ENCODE peak calls at places on chromosomes 12 and 14, in seven cellular contexts. One of them, this sample, is unnamed.

GRCh38 chr12:104182144-104182543 is 33.4 kb upstream of the TXNRD1 start:
- DNase-seq in GM23338: no peak
- DNase-seq in cardiac muscle cell: peak
- DNase-seq in retinal pigment epithelial cell: no peak
- DNase-seq in pancreas: peak
- DNase-seq in iPS DF 6.9: no peak
- DNase-seq in SK-N-MC: no peak
- DNase-seq in this sample: peak

GRCh38 chr12:132115500-132115899 is 28.6 kb downstream of the DDX51 start:
- DNase-seq in GM23338: no peak
- DNase-seq in cardiac muscle cell: no peak
- DNase-seq in retinal pigment epithelial cell: no peak
- DNase-seq in pancreas: no peak
- DNase-seq in iPS DF 6.9: no peak
- DNase-seq in SK-N-MC: no peak
- DNase-seq in this sample: no peak

GRCh38 chr12:94849411-94849976 is 154.0 kb downstream of the NDUFA12 start:
- DNase-seq in GM23338: peak
- DNase-seq in cardiac muscle cell: no peak
- DNase-seq in retinal pigment epithelial cell: no peak
- DNase-seq in pancreas: no peak
- DNase-seq in iPS DF 6.9: no peak
- DNase-seq in SK-N-MC: no peak
- DNase-seq in this sample: no peak

GRCh38 chr14:104360522-104360921 is 219.0 kb upstream of the C14orf180 start:
- DNase-seq in GM23338: no peak
- DNase-seq in cardiac muscle cell: no peak
- DNase-seq in retinal pigment epithelial cell: no peak
- DNase-seq in pancreas: no peak
- DNase-seq in iPS DF 6.9: no peak
- DNase-seq in SK-N-MC: no peak
- DNase-seq in this sample: peak

GRCh38 chr14:54444701-54445100 is 3.5 kb upstream of the CNIH1 start:
- DNase-seq in GM23338: no peak
- DNase-seq in cardiac muscle cell: peak
- DNase-seq in retinal pigment epithelial cell: no peak
- DNase-seq in pancreas: no peak
- DNase-seq in iPS DF 6.9: no peak
- DNase-seq in SK-N-MC: no peak
- DNase-seq in this sample: no peak

GRCh38 chr12:1634590-1635191 is 5.7 kb downstream of the WNT5B start:
- DNase-seq in GM23338: peak
- DNase-seq in cardiac muscle cell: peak
- DNase-seq in retinal pigment epithelial cell: no peak
- DNase-seq in pancreas: peak
- DNase-seq in iPS DF 6.9: peak
- DNase-seq in SK-N-MC: no peak
- DNase-seq in this sample: no peak

GRCh38 chr12:45730842-45731336 is 1.4 kb downstream of the ARID2 start:
- DNase-seq in GM23338: no peak
- DNase-seq in cardiac muscle cell: peak
- DNase-seq in retinal pigment epithelial cell: no peak
- DNase-seq in pancreas: no peak
- DNase-seq in iPS DF 6.9: no peak
- DNase-seq in SK-N-MC: no peak
- DNase-seq in this sample: no peak

GRCh38 chr12:108401964-108402363 is 62.9 kb upstream of the CMKLR1 start:
- DNase-seq in GM23338: no peak
- DNase-seq in cardiac muscle cell: no peak
- DNase-seq in retinal pigment epithelial cell: no peak
- DNase-seq in pancreas: no peak
- DNase-seq in iPS DF 6.9: no peak
- DNase-seq in SK-N-MC: no peak
- DNase-seq in this sample: no peak

GRCh38 chr12:132806857-132807256 is 21.8 kb downstream of the GOLGA3 start:
- DNase-seq in GM23338: no peak
- DNase-seq in cardiac muscle cell: no peak
- DNase-seq in retinal pigment epithelial cell: no peak
- DNase-seq in pancreas: no peak
- DNase-seq in iPS DF 6.9: no peak
- DNase-seq in SK-N-MC: no peak
- DNase-seq in this sample: no peak

GRCh38 chr14:88841741-88842140 is 17.3 kb downstream of the TTC8 start:
- DNase-seq in GM23338: no peak
- DNase-seq in cardiac muscle cell: no peak
- DNase-seq in retinal pigment epithelial cell: no peak
- DNase-seq in pancreas: no peak
- DNase-seq in iPS DF 6.9: no peak
- DNase-seq in SK-N-MC: no peak
- DNase-seq in this sample: no peak

GRCh38 chr14:100546051-100546443 is 41.2 kb downstream of the BEGAIN start:
- DNase-seq in GM23338: no peak
- DNase-seq in cardiac muscle cell: peak
- DNase-seq in retinal pigment epithelial cell: no peak
- DNase-seq in pancreas: no peak
- DNase-seq in iPS DF 6.9: no peak
- DNase-seq in SK-N-MC: no peak
- DNase-seq in this sample: no peak

GRCh38 chr12:57759360-57759980 is 4.6 kb downstream of the MARCHF9 start:
- DNase-seq in GM23338: peak
- DNase-seq in cardiac muscle cell: no peak
- DNase-seq in retinal pigment epithelial cell: no peak
- DNase-seq in pancreas: peak
- DNase-seq in iPS DF 6.9: no peak
- DNase-seq in SK-N-MC: no peak
- DNase-seq in this sample: no peak

GRCh38 chr12:111274820-111275219 is 94.1 kb downstream of the PHETA1 start:
- DNase-seq in GM23338: peak
- DNase-seq in cardiac muscle cell: no peak
- DNase-seq in retinal pigment epithelial cell: no peak
- DNase-seq in pancreas: no peak
- DNase-seq in iPS DF 6.9: no peak
- DNase-seq in SK-N-MC: no peak
- DNase-seq in this sample: no peak

GRCh38 chr12:120439646-120440247 is 1.8 kb downstream of the COX6A1 start:
- DNase-seq in GM23338: peak
- DNase-seq in cardiac muscle cell: peak
- DNase-seq in retinal pigment epithelial cell: no peak
- DNase-seq in pancreas: peak
- DNase-seq in iPS DF 6.9: no peak
- DNase-seq in SK-N-MC: no peak
- DNase-seq in this sample: no peak

GRCh38 chr14:104665663-104666522 is 23.5 kb upstream of the INF2 start:
- DNase-seq in GM23338: peak
- DNase-seq in cardiac muscle cell: no peak
- DNase-seq in retinal pigment epithelial cell: no peak
- DNase-seq in pancreas: peak
- DNase-seq in iPS DF 6.9: no peak
- DNase-seq in SK-N-MC: no peak
- DNase-seq in this sample: no peak

GRCh38 chr12:27711312-27711682 is 665 bp downstream of the MRPS35 start:
- DNase-seq in GM23338: peak
- DNase-seq in cardiac muscle cell: no peak
- DNase-seq in retinal pigment epithelial cell: no peak
- DNase-seq in pancreas: no peak
- DNase-seq in iPS DF 6.9: no peak
- DNase-seq in SK-N-MC: no peak
- DNase-seq in this sample: no peak

GRCh38 chr14:91585856-91586255 is 75.7 kb upstream of the PPP4R3A start:
- DNase-seq in GM23338: no peak
- DNase-seq in cardiac muscle cell: no peak
- DNase-seq in retinal pigment epithelial cell: no peak
- DNase-seq in pancreas: no peak
- DNase-seq in iPS DF 6.9: no peak
- DNase-seq in SK-N-MC: no peak
- DNase-seq in this sample: no peak

DNA sequence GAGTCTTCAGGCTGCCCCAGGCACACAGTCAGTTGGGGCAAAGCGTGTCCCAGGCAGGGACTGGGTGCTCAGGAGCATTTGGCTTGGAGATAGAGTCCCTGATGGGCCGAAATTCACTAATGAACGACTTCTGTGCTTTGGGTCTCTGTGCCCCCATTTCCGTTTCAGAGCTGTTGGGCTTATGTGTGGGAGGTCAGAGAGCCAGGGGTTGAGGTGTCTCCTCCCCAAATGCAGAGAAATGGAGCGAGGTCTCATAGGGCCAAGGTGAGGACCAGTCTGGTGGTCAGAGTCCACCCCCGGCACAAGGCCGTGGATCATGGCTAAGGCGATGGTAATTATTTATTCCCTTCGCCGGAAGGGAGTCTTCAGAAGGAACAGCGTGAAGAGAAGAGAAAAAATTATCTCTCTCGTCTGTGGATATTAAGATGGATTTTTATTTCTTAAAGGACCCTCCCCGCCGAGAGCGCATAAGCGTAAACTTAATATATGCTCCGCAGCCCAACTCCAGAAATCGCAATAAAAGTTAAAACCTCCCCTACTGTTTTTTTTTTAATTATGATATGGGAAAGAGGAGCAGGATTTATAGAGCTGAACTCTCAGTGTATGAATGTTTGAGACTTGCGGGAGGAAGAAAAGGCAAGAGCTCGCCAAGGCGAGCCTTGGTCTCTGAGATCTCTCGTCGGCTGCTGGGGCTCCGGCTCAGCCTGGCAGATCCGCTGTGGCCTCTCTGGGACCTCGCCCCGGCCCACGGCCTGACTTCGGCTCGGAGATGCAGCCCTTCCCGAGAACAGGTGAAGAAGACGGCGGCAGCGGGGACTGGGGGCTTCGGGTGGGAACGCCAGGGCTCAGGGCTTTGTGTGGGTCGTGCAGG is 6.3 kb upstream of the HOXC9 start:
- DNase-seq in GM23338: no peak
- DNase-seq in cardiac muscle cell: no peak
- DNase-seq in retinal pigment epithelial cell: no peak
- DNase-seq in pancreas: no peak
- DNase-seq in iPS DF 6.9: no peak
- DNase-seq in SK-N-MC: no peak
- DNase-seq in this sample: no peak
- H3K4me3 ChIP-seq in GM23338: no peak
- H3K4me3 ChIP-seq in cardiac muscle cell: no peak
- H3K4me3 ChIP-seq in retinal pigment epithelial cell: no peak
- H3K4me3 ChIP-seq in pancreas: no peak
- H3K4me3 ChIP-seq in iPS DF 6.9: no peak
- H3K4me3 ChIP-seq in SK-N-MC: peak
- H3K4me3 ChIP-seq in this sample: peak

DNA sequence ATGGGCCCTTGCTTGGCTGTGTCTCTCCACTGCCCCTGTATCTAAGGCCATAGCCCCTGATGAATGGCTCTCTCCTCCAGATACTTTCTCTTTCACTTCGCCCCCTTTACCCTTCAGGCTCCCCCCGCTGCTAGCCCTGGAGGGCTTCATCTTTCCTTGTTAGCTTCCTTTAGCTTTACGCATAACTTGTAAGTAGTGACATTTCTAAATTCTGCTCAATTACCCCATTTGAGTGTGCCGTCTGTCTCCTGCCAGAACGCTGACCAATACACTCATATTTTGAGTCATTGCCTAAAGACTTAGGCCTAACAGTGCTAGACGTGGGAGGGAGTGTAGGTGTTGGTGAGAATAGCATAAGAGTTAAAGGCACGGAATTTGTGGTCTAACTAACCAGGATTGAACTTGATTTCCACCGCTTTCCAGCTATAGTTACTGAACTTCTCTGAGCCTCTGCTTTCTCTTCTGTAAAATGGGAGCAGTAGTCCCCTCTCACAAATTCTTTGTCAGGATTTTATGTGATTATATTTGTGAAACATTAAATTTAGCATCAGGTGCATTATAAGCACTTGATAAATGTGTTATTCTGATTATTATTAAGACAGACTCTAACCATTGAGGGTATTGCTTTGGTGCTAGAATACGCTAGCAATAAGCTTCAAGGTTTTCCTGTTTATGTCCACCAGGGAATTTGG is 129.3 kb downstream of the ZFP36L1 start:
- DNase-seq in GM23338: no peak
- DNase-seq in cardiac muscle cell: peak
- DNase-seq in retinal pigment epithelial cell: no peak
- DNase-seq in pancreas: peak
- DNase-seq in iPS DF 6.9: no peak
- DNase-seq in SK-N-MC: no peak
- DNase-seq in this sample: peak
- H3K4me3 ChIP-seq in GM23338: no peak
- H3K4me3 ChIP-seq in cardiac muscle cell: no peak
- H3K4me3 ChIP-seq in retinal pigment epithelial cell: no peak
- H3K4me3 ChIP-seq in pancreas: no peak
- H3K4me3 ChIP-seq in iPS DF 6.9: no peak
- H3K4me3 ChIP-seq in SK-N-MC: no peak
- H3K4me3 ChIP-seq in this sample: no peak

GRCh38 chr12:64687816-64688599 is 71.2 kb downstream of the GNS start:
- DNase-seq in GM23338: no peak
- DNase-seq in cardiac muscle cell: no peak
- DNase-seq in retinal pigment epithelial cell: no peak
- DNase-seq in pancreas: no peak
- DNase-seq in iPS DF 6.9: no peak
- DNase-seq in SK-N-MC: no peak
- DNase-seq in this sample: no peak

GRCh38 chr12:64691227-64691792 is 67.9 kb downstream of the GNS start:
- DNase-seq in GM23338: peak
- DNase-seq in cardiac muscle cell: no peak
- DNase-seq in retinal pigment epithelial cell: no peak
- DNase-seq in pancreas: no peak
- DNase-seq in iPS DF 6.9: peak
- DNase-seq in SK-N-MC: no peak
- DNase-seq in this sample: no peak

GRCh38 chr12:64685605-64686004 is 73.6 kb downstream of the GNS start:
- DNase-seq in GM23338: no peak
- DNase-seq in cardiac muscle cell: no peak
- DNase-seq in retinal pigment epithelial cell: no peak
- DNase-seq in pancreas: no peak
- DNase-seq in iPS DF 6.9: no peak
- DNase-seq in SK-N-MC: no peak
- DNase-seq in this sample: no peak

GRCh38 chr12:64691793-64692583 is 67.2 kb downstream of the GNS start:
- DNase-seq in GM23338: peak
- DNase-seq in cardiac muscle cell: no peak
- DNase-seq in retinal pigment epithelial cell: no peak
- DNase-seq in pancreas: no peak
- DNase-seq in iPS DF 6.9: no peak
- DNase-seq in SK-N-MC: no peak
- DNase-seq in this sample: no peak

DNA sequence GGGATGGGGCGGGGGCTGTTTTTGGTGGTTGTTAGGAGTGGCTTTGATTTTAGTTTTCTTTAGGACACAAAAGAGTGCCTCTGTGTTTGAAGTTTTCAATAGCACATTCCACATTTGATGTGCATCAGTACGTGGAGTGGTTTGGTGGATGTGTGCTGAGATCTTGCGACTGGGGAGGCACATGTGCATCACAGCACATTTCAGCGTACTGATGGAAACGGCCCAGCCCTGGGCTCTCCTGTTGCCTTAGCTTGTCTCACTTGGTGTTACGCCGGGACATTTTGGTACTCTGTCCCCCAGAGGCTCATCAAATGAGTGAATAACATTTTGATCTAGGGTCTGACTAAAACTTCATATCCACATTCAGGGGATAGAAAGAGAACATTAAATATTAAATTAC is 70.5 kb downstream of the GNS start:
- DNase-seq in GM23338: no peak
- DNase-seq in cardiac muscle cell: no peak
- DNase-seq in retinal pigment epithelial cell: no peak
- DNase-seq in pancreas: no peak
- DNase-seq in iPS DF 6.9: no peak
- DNase-seq in SK-N-MC: no peak
- DNase-seq in this sample: no peak
- H3K4me3 ChIP-seq in GM23338: no peak
- H3K4me3 ChIP-seq in cardiac muscle cell: no peak
- H3K4me3 ChIP-seq in retinal pigment epithelial cell: no peak
- H3K4me3 ChIP-seq in pancreas: no peak
- H3K4me3 ChIP-seq in iPS DF 6.9: no peak
- H3K4me3 ChIP-seq in SK-N-MC: no peak
- H3K4me3 ChIP-seq in this sample: no peak

GRCh38 chr14:52547526-52547925 is 4.8 kb downstream of the TXNDC16 start:
- DNase-seq in GM23338: peak
- DNase-seq in cardiac muscle cell: no peak
- DNase-seq in retinal pigment epithelial cell: no peak
- DNase-seq in pancreas: no peak
- DNase-seq in iPS DF 6.9: no peak
- DNase-seq in SK-N-MC: no peak
- DNase-seq in this sample: no peak
- H3K4me3 ChIP-seq in GM23338: no peak
- H3K4me3 ChIP-seq in cardiac muscle cell: no peak
- H3K4me3 ChIP-seq in retinal pigment epithelial cell: no peak
- H3K4me3 ChIP-seq in pancreas: no peak
- H3K4me3 ChIP-seq in iPS DF 6.9: no peak
- H3K4me3 ChIP-seq in SK-N-MC: no peak
- H3K4me3 ChIP-seq in this sample: no peak